ENCODE peak calls at places on chromosome 12, in eight cellular contexts. P is dorsolateral prefrontal cortex, K is ureter, H is IMR-90, U is head of caudate nucleus, N is NCI-H460, R is HEK293T, O is NAMALWA. D is an unnamed sample.

GRCh38 chr12:72277415-72277814 is 5.2 kb downstream of the TRHDE start:
- DNase-seq in P (no peak), K (no peak), H (peak; percentile 81), U (no peak), N (no peak), R (no peak), O (no peak), D (no peak)

GRCh38 chr12:6546016-6546415 is 9.8 kb downstream of the IFFO1 start:
- DNase-seq in P (no peak), K (no peak), H (no peak), U (no peak), N (no peak), R (no peak), O (no peak), D (no peak)

GRCh38 chr12:88300931-88301330 is 158.8 kb downstream of the TMTC3 start:
- DNase-seq in P (no peak), K (no peak), H (peak; percentile 32), U (no peak), N (no peak), R (no peak), O (no peak), D (no peak)

GRCh38 chr12:12870454-12870853 is 20.9 kb upstream of the GPRC5A start:
- DNase-seq in P (no peak), K (no peak), H (peak; percentile 100), U (no peak), N (peak; percentile 91), R (no peak), O (no peak), D (no peak)

GRCh38 chr12:116102019-116102418 is 175.5 kb downstream of the MED13L start:
- DNase-seq in P (no peak), K (no peak), H (no peak), U (no peak), N (no peak), R (no peak), O (no peak), D (no peak)

GRCh38 chr12:27970391-27970980 is 2.0 kb downstream of the PTHLH start:
- DNase-seq in P (no peak), K (no peak), H (peak; percentile 29), U (no peak), N (no peak), R (no peak), O (no peak), D (no peak)

GRCh38 chr12:48819986-48820385 is 1.7 kb downstream of the CACNB3 start:
- DNase-seq in P (no peak), K (no peak), H (no peak), U (no peak), N (no peak), R (no peak), O (no peak), D (no peak)

GRCh38 chr12:62917939-62918338 is 17.0 kb downstream of the PPM1H start:
- DNase-seq in P (no peak), K (no peak), H (peak; percentile 7), U (no peak), N (no peak), R (no peak), O (peak; percentile 25), D (no peak)

GRCh38 chr12:2194060-2194459 is 141.3 kb downstream of the CACNA1C start:
- DNase-seq in P (no peak), K (no peak), H (no peak), U (no peak), N (no peak), R (no peak), O (no peak), D (no peak)

GRCh38 chr12:1443421-1444141 is 150.8 kb downstream of the FBXL14 start:
- DNase-seq in P (no peak), K (no peak), H (peak; percentile 96), U (no peak), N (no peak), R (no peak), O (peak; percentile 45), D (no peak)

GRCh38 chr12:93848453-93849120 is 171.4 kb downstream of the CRADD start:
- DNase-seq in P (no peak), K (no peak), H (no peak), U (no peak), N (no peak), R (no peak), O (peak; percentile 51), D (peak; percentile 86)

GRCh38 chr12:46534442-46534841 is 161.9 kb upstream of the SLC38A2 start:
- DNase-seq in P (no peak), K (no peak), H (no peak), U (no peak), N (no peak), R (no peak), O (no peak), D (no peak)